ENCODE peak calls at places on chromosomes 12 and 14, in seven cellular contexts. One of them, this sample, is unnamed.

GRCh38 chr12:116381744-116382455 is 104.4 kb upstream of the MED13L start:
- DNase-seq in Panc1: no peak
- DNase-seq in WTC11: peak; percentile 58
- DNase-seq in brain microvascular endothelial cell: peak; percentile 95
- DNase-seq in GM13977: no peak
- DNase-seq in cardiac fibroblast: peak; percentile 98
- DNase-seq in pancreas: no peak
- DNase-seq in this sample: no peak

GRCh38 chr12:96471368-96472040 is 17.9 kb upstream of the CFAP54 start:
- DNase-seq in Panc1: no peak
- DNase-seq in WTC11: no peak
- DNase-seq in brain microvascular endothelial cell: peak; percentile 68
- DNase-seq in GM13977: no peak
- DNase-seq in cardiac fibroblast: peak; percentile 81
- DNase-seq in pancreas: no peak
- DNase-seq in this sample: no peak

GRCh38 chr14:92531151-92531873 is 17.7 kb downstream of the RIN3 start:
- DNase-seq in Panc1: no peak
- DNase-seq in WTC11: no peak
- DNase-seq in brain microvascular endothelial cell: no peak
- DNase-seq in GM13977: no peak
- DNase-seq in cardiac fibroblast: no peak
- DNase-seq in pancreas: no peak
- DNase-seq in this sample: no peak

GRCh38 chr14:59333235-59333634 is 131.9 kb downstream of the GPR135 start:
- DNase-seq in Panc1: no peak
- DNase-seq in WTC11: no peak
- DNase-seq in brain microvascular endothelial cell: no peak
- DNase-seq in GM13977: no peak
- DNase-seq in cardiac fibroblast: peak; percentile 43
- DNase-seq in pancreas: no peak
- DNase-seq in this sample: no peak

GRCh38 chr12:15088115-15088514 is 115.3 kb downstream of the PDE6H start:
- DNase-seq in Panc1: no peak
- DNase-seq in WTC11: no peak
- DNase-seq in brain microvascular endothelial cell: no peak
- DNase-seq in GM13977: no peak
- DNase-seq in cardiac fibroblast: no peak
- DNase-seq in pancreas: no peak
- DNase-seq in this sample: no peak

GRCh38 chr12:132146098-132146497 is 1.8 kb downstream of the NOC4L start:
- DNase-seq in Panc1: no peak
- DNase-seq in WTC11: no peak
- DNase-seq in brain microvascular endothelial cell: no peak
- DNase-seq in GM13977: no peak
- DNase-seq in cardiac fibroblast: no peak
- DNase-seq in pancreas: no peak
- DNase-seq in this sample: no peak

GRCh38 chr14:75301666-75302325 is 23.2 kb downstream of the FOS start:
- DNase-seq in Panc1: no peak
- DNase-seq in WTC11: no peak
- DNase-seq in brain microvascular endothelial cell: peak; percentile 38
- DNase-seq in GM13977: no peak
- DNase-seq in cardiac fibroblast: peak; percentile 72
- DNase-seq in pancreas: no peak
- DNase-seq in this sample: no peak

GRCh38 chr12:80580254-80580653 is 127.2 kb upstream of the MYF6 start:
- DNase-seq in Panc1: no peak
- DNase-seq in WTC11: no peak
- DNase-seq in brain microvascular endothelial cell: peak; percentile 68
- DNase-seq in GM13977: no peak
- DNase-seq in cardiac fibroblast: peak; percentile 95
- DNase-seq in pancreas: no peak
- DNase-seq in this sample: no peak

GRCh38 chr14:103130965-103131364 is 7.7 kb downstream of the TNFAIP2 start:
- DNase-seq in Panc1: no peak
- DNase-seq in WTC11: no peak
- DNase-seq in brain microvascular endothelial cell: peak; percentile 83
- DNase-seq in GM13977: no peak
- DNase-seq in cardiac fibroblast: peak; percentile 72
- DNase-seq in pancreas: peak; percentile 31
- DNase-seq in this sample: no peak

GRCh38 chr14:53331247-53331646 is 178.1 kb upstream of the DDHD1 start:
- DNase-seq in Panc1: no peak
- DNase-seq in WTC11: no peak
- DNase-seq in brain microvascular endothelial cell: peak; percentile 78
- DNase-seq in GM13977: no peak
- DNase-seq in cardiac fibroblast: peak; percentile 86
- DNase-seq in pancreas: no peak
- DNase-seq in this sample: no peak

DNA sequence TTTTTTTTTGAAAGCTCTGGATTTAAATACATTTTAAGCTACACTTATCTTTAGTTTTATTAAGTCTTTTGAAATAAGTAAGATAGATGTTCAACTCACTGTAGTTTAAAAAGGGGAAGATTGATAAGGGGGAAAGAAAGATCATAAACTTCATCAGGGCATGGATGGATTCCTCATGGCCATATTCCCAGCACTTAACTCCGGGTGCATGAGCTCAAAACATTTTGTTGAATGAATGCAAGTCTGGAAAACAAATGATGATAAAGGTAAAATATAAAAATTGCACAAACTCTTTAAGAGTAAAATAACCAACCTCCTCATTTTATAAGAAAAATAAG is 4.3 kb upstream of the IGF1 start:
- DNase-seq in Panc1: no peak
- DNase-seq in WTC11: no peak
- DNase-seq in brain microvascular endothelial cell: no peak
- DNase-seq in GM13977: no peak
- DNase-seq in cardiac fibroblast: no peak
- DNase-seq in pancreas: no peak
- DNase-seq in this sample: no peak
- TF ChIP-seq CTCF in Panc1: peak; percentile 73
- TF ChIP-seq CTCF in WTC11: no peak
- TF ChIP-seq CTCF in brain microvascular endothelial cell: no peak
- TF ChIP-seq CTCF in GM13977: no peak
- TF ChIP-seq CTCF in cardiac fibroblast: no peak
- TF ChIP-seq CTCF in pancreas: no peak
- TF ChIP-seq CTCF in this sample: no peak

DNA sequence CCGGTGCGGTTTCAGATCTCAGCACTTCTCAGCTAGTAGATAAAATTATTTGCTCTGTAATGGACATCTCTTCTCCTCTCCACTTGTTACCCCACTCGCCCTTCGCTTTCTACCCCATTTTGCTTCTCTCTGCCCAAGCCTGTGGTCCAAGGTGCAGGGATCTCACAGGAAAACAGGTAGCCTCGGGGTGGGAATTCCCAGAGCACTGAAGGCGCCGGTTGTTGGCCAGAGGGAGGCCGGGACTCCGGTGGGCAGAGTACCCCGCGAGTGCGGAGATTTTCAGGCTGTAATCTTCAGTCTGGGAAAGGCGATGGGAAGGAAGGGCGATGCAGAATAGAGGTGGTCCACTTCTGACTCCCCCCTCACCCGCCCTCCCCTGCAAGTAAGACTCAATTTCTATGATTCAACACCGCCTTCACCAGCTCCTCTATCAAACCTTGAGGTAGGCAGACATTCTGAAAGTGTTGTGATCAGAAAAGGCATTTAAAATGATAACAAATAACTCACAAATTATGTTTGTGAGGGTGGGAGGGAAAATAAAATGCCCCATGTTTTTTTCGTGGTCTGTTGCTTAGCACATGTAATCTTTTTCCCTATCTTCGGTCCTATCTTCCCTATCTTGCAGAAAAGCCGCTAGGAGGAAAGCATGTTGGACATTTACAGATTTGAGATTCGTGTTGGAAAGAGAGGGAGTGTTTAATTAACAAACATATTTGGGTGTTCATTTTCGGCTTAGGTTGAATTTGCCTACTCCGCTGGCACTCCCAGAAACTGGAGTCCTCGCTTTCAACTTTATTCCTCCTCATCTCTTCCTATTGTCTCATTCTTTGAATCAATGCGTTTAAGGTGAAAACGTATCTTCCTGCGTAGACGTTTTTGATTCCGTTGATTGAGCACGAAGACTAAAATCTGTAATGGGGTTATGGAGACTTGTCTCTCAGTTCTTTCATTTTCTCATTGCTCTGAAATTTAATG is 8.5 kb downstream of the FOXG1 start:
- DNase-seq in Panc1: no peak
- DNase-seq in WTC11: no peak
- DNase-seq in brain microvascular endothelial cell: no peak
- DNase-seq in GM13977: no peak
- DNase-seq in cardiac fibroblast: no peak
- DNase-seq in pancreas: no peak
- DNase-seq in this sample: no peak
- TF ChIP-seq CTCF in Panc1: no peak
- TF ChIP-seq CTCF in WTC11: no peak
- TF ChIP-seq CTCF in brain microvascular endothelial cell: no peak
- TF ChIP-seq CTCF in GM13977: no peak
- TF ChIP-seq CTCF in cardiac fibroblast: no peak
- TF ChIP-seq CTCF in pancreas: no peak
- TF ChIP-seq CTCF in this sample: no peak

GRCh38 chr12:107632246-107632645 is 53.4 kb upstream of the PWP1 start:
- DNase-seq in Panc1: no peak
- DNase-seq in WTC11: no peak
- DNase-seq in brain microvascular endothelial cell: peak; percentile 4
- DNase-seq in GM13977: no peak
- DNase-seq in cardiac fibroblast: peak; percentile 21
- DNase-seq in pancreas: no peak
- DNase-seq in this sample: no peak
- TF ChIP-seq CTCF in Panc1: no peak
- TF ChIP-seq CTCF in WTC11: no peak
- TF ChIP-seq CTCF in brain microvascular endothelial cell: no peak
- TF ChIP-seq CTCF in GM13977: no peak
- TF ChIP-seq CTCF in cardiac fibroblast: no peak
- TF ChIP-seq CTCF in pancreas: no peak
- TF ChIP-seq CTCF in this sample: no peak

GRCh38 chr14:69346710-69347109 is 51.4 kb downstream of the ERH start:
- DNase-seq in Panc1: no peak
- DNase-seq in WTC11: peak; percentile 91
- DNase-seq in brain microvascular endothelial cell: no peak
- DNase-seq in GM13977: no peak
- DNase-seq in cardiac fibroblast: peak; percentile 19
- DNase-seq in pancreas: no peak
- DNase-seq in this sample: peak; percentile 56

GRCh38 chr14:69351385-69351784 is 46.7 kb downstream of the ERH start:
- DNase-seq in Panc1: no peak
- DNase-seq in WTC11: no peak
- DNase-seq in brain microvascular endothelial cell: no peak
- DNase-seq in GM13977: no peak
- DNase-seq in cardiac fibroblast: no peak
- DNase-seq in pancreas: no peak
- DNase-seq in this sample: no peak

GRCh38 chr14:69351911-69352310 is 46.2 kb downstream of the ERH start:
- DNase-seq in Panc1: no peak
- DNase-seq in WTC11: no peak
- DNase-seq in brain microvascular endothelial cell: no peak
- DNase-seq in GM13977: no peak
- DNase-seq in cardiac fibroblast: no peak
- DNase-seq in pancreas: no peak
- DNase-seq in this sample: no peak

GRCh38 chr14:69350892-69351291 is 47.2 kb downstream of the ERH start:
- DNase-seq in Panc1: no peak
- DNase-seq in WTC11: no peak
- DNase-seq in brain microvascular endothelial cell: no peak
- DNase-seq in GM13977: no peak
- DNase-seq in cardiac fibroblast: no peak
- DNase-seq in pancreas: no peak
- DNase-seq in this sample: no peak

DNA sequence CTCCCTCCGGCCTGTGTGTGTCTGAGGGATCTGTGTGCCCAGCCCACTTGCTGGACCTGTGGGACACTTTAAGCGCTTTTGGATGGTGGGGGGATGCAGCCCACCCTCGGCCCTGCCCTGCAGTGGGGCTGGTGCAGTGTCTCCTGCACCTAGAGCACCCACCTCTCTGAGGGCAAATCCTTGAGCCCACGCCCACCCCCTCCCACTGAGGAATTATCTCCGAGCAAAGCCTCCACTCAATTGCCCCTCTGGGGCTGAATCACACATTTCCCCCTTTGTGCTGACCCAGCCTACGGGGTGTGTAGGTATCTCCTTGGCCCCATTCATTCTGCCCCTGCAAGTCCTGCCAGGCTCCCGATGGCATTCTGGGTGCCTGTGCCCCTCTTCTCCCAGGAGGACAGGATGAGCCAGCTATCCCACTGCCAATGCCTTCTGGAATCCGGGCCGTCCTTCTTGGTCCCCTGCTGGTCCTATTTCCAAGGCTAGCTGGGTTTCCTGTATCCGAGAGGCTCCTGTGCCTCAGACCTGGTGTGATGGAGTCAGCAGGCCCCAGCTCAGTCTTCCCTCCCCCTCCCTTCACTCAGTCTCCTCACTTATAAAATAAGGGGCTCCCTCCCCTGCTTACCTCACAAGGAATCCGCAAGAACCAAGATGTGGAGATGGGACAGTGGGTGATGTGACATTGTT is 48.9 kb downstream of the ERH start:
- DNase-seq in Panc1: no peak
- DNase-seq in WTC11: no peak
- DNase-seq in brain microvascular endothelial cell: no peak
- DNase-seq in GM13977: no peak
- DNase-seq in cardiac fibroblast: no peak
- DNase-seq in pancreas: no peak
- DNase-seq in this sample: no peak
- TF ChIP-seq CTCF in Panc1: no peak
- TF ChIP-seq CTCF in WTC11: no peak
- TF ChIP-seq CTCF in brain microvascular endothelial cell: no peak
- TF ChIP-seq CTCF in GM13977: no peak
- TF ChIP-seq CTCF in cardiac fibroblast: no peak
- TF ChIP-seq CTCF in pancreas: no peak
- TF ChIP-seq CTCF in this sample: no peak

GRCh38 chr14:80636071-80636470 is 305.5 kb downstream of the CEP128 start:
- DNase-seq in Panc1: no peak
- DNase-seq in WTC11: no peak
- DNase-seq in brain microvascular endothelial cell: peak; percentile 17
- DNase-seq in GM13977: no peak
- DNase-seq in cardiac fibroblast: peak; percentile 48
- DNase-seq in pancreas: no peak
- DNase-seq in this sample: no peak
- TF ChIP-seq CTCF in Panc1: no peak
- TF ChIP-seq CTCF in WTC11: no peak
- TF ChIP-seq CTCF in brain microvascular endothelial cell: no peak
- TF ChIP-seq CTCF in GM13977: no peak
- TF ChIP-seq CTCF in cardiac fibroblast: peak; percentile 33
- TF ChIP-seq CTCF in pancreas: no peak
- TF ChIP-seq CTCF in this sample: no peak